ENCODE peak calls at places on chromosomes 6 and 20, in four cellular contexts. N is neuronal stem cell, E is IMR-90, C is H1. J is an unnamed sample.

GRCh38 chr20:59159091-59159821 is 4.4 kb upstream of the ZNF831 start:
- DNase-seq in N (no peak), E (no peak), C (peak; percentile 64), J (no peak)

GRCh38 chr6:56246941-56247653 is at the start of gene COL21A1:
- DNase-seq in N (peak; percentile 52), E (no peak), C (peak; percentile 87), J (peak; percentile 46)

GRCh38 chr6:130681028-130681427 is 146.2 kb upstream of the SMLR1 start:
- DNase-seq in N (no peak), E (peak; percentile 65), C (no peak), J (peak; percentile 87)

GRCh38 chr6:169933251-169933821 is 181.9 kb downstream of the ERMARD start:
- DNase-seq in N (no peak), E (no peak), C (no peak), J (no peak)

GRCh38 chr6:38218235-38218634 is 398.7 kb downstream of the ZFAND3 start:
- DNase-seq in N (no peak), E (no peak), C (no peak), J (no peak)

GRCh38 chr20:59938696-59939051 is 1.4 kb downstream of the PPP1R3D start:
- DNase-seq in N (no peak), E (peak; percentile 23), C (no peak), J (no peak)

GRCh38 chr6:61886608-61887259 is 399.3 kb downstream of the KHDRBS2 start:
- DNase-seq in N (no peak), E (no peak), C (no peak), J (peak; percentile 48)

GRCh38 chr6:14710421-14710820 is 535.4 kb upstream of the JARID2 start:
- DNase-seq in N (no peak), E (no peak), C (no peak), J (no peak)

GRCh38 chr6:56770011-56770520 is 127.4 kb upstream of the DST start:
- DNase-seq in N (no peak), E (peak; percentile 45), C (no peak), J (no peak)

GRCh38 chr20:49245921-49246740 is 26.9 kb downstream of the DDX27 start:
- DNase-seq in N (no peak), E (peak; percentile 55), C (no peak), J (peak; percentile 61)

GRCh38 chr6:112269165-112269564 is 14.8 kb upstream of the LAMA4 start:
- DNase-seq in N (no peak), E (peak; percentile 31), C (no peak), J (no peak)

GRCh38 chr6:86756623-86757246 is 180.6 kb upstream of the HTR1E start:
- DNase-seq in N (peak; percentile 26), E (no peak), C (no peak), J (no peak)

GRCh38 chr6:132919028-132919427 is 104.7 kb downstream of the RPS12 start:
- DNase-seq in N (no peak), E (peak; percentile 36), C (no peak), J (peak; percentile 64)

GRCh38 chr6:107665386-107665785 is 158.7 kb downstream of the SCML4 start:
- DNase-seq in N (no peak), E (peak; percentile 74), C (no peak), J (peak; percentile 48)

GRCh38 chr6:80143312-80143960 is 37.0 kb downstream of the BCKDHB start:
- DNase-seq in N (no peak), E (peak; percentile 85), C (no peak), J (peak; percentile 58)

GRCh38 chr20:6142348-6142993 is 19.6 kb upstream of the FERMT1 start:
- DNase-seq in N (peak; percentile 64), E (peak; percentile 65), C (peak; percentile 67), J (peak; percentile 53)

GRCh38 chr6:11366934-11367637 is 134.6 kb upstream of the NEDD9 start:
- DNase-seq in N (peak; percentile 23), E (no peak), C (no peak), J (no peak)

GRCh38 chr20:32031007-32031958 is 20.8 kb upstream of the HCK start:
- DNase-seq in N (peak; percentile 84), E (peak; percentile 73), C (peak; percentile 96), J (peak; percentile 87)
- H3K23ac ChIP-seq in N (peak overlapping the region; percentile 4), E (no peak overlapping the region), C (no peak overlapping the region), J (no peak overlapping the region)

DNA sequence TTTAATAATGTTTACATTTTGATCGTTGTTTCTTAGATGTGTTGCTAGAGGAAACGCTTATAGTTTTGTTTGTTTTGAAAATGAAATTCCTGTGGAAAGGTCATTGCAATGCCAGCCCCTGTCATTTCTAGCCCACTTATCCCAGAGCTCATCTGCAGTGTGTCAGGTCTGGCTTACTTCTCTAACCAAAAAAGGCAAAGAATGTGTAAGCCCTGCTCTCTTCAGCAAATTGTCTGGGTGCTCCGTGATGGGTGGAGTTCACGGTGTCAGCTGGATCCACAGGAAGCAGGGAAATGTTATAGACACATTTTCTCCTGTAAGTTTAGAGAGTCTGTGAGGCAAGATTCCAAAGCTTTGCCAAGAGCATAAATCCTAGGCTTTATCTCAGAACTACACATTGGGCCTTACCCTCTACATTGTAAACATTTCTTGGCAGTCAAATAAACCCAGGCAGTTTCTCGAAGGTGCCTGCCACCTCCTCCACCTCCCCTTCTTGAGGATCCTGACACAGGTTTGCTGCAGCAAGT is 50.9 kb downstream of the RPRD1B start:
- DNase-seq in N (no peak), E (peak; percentile 82), C (no peak), J (peak; percentile 90)
- H3K14ac ChIP-seq in N (no peak overlapping the region), E (peak overlapping the region; percentile 89), C (no peak overlapping the region), J (no peak overlapping the region)

GRCh38 chr6:16343593-16343992 is 105.2 kb downstream of the GMPR start:
- DNase-seq in N (no peak), E (no peak), C (no peak), J (no peak)
- H3K23ac ChIP-seq in N (no peak overlapping the region), E (no peak overlapping the region), C (no peak overlapping the region), J (no peak overlapping the region)

GRCh38 chr6:3751019-3751729 is at the start of gene PXDC1:
- DNase-seq in N (peak; percentile 31), E (no peak), C (peak; percentile 70), J (peak; percentile 26)
- H3K14ac ChIP-seq in N (peak within 1 kb of the TSS; percentile 86), E (peak within 1 kb of the TSS; percentile 84), C (no peak within 1 kb of the TSS), J (peak within 1 kb of the TSS; percentile 94)

DNA sequence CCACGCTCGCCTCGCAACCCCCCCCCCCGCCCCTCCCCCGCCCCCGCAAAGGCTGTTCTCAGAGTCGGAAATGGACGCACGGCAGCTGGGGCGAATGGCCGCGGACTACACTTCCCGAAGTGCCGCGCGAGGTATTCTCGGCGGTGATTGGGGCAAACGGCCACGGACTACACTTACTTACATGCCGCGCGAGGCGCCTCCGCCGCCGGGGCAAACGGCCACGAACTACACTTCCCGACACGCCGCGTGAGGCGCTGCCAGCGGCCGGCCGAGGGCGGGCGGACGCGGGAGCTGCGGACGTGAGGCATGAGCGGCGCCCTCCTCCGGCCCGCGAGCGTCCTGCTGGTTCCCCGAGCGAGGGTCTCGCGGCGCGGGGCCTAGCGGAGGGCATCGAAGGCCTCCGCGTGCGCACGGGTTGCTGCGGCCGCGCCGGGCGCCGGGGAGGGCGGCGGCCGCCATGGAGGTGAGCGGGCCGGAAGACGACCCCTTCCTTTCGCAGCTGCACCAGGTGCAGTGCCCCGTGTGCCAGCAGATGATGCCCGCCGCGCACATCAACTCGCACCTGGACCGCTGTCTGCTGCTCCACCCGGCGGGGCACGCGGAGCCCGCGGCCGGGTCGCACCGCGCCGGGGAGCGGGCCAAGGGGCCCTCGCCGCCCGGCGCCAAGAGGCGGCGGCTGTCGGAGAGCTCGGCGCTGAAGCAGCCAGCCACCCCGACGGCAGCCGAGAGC is at the start of gene WRNIP1:
- DNase-seq in N (peak; percentile 99), E (peak; percentile 99), C (peak; percentile 92), J (peak; percentile 99)
- H3K23ac ChIP-seq in N (peak within 1 kb of the TSS; percentile 100), E (peak within 1 kb of the TSS; percentile 95), C (no peak within 1 kb of the TSS), J (peak within 1 kb of the TSS; percentile 81)

DNA sequence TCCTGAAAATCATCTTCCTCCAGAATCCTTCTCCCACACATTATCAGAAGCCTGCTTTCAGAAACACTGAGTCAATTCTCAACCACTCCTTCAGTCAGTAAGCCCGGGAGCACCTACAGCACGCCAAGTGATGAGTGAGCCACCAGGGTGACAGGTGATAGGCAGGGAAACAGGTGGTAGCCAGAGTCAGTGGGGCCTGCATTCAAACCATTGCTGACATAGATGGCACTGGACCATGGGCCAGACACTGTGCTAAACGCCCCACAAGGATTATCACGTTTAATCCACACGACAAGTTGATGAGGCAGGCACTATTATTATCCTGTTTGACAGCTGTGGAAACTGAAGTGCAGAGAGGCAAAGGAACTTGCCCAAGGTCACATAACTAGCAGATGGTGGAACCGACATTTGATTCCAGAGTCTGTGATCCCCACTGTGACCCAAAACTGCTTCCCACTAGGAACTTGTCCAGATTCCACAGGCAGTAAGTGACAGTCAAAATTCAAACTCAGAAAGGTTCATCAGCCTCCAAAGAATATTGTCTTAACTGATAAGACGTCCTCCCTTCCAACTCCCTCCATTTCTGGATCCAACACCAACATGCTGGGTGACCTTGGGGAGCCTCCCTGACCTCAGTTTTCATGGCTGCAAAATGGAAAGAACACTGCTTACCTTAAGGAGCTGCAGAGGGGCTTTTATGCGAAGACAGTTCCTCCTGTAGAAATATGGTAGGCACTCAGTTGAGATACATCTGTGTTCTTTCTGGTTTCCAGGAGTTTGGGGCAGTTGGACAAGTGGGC is 23.9 kb upstream of the TOP1 start:
- DNase-seq in N (no peak), E (peak; percentile 44), C (no peak), J (peak; percentile 52)
- H3K14ac ChIP-seq in N (no peak overlapping the region), E (peak overlapping the region; percentile 55), C (no peak overlapping the region), J (peak overlapping the region; percentile 67)

GRCh38 chr6:119076966-119077642 is 1.4 kb downstream of the FAM184A start:
- DNase-seq in N (no peak), E (no peak), C (no peak), J (no peak)

GRCh38 chr6:119071576-119071975 is 6.9 kb downstream of the FAM184A start:
- DNase-seq in N (no peak), E (no peak), C (no peak), J (no peak)

GRCh38 chr6:119075200-119075981 is 3.1 kb downstream of the FAM184A start:
- DNase-seq in N (no peak), E (no peak), C (no peak), J (no peak)

GRCh38 chr6:119076173-119076965 is 2.1 kb downstream of the FAM184A start:
- DNase-seq in N (no peak), E (no peak), C (no peak), J (no peak)

GRCh38 chr6:119073307-119074051 is 5.0 kb downstream of the FAM184A start:
- DNase-seq in N (no peak), E (no peak), C (no peak), J (no peak)
- H3K23ac ChIP-seq in N (no peak overlapping the region), E (no peak overlapping the region), C (no peak overlapping the region), J (no peak overlapping the region)

GRCh38 chr6:88165877-88166492 is at the start of gene CNR1:
- DNase-seq in N (peak; percentile 60), E (no peak), C (peak; percentile 78), J (peak; percentile 14)
- H3K14ac ChIP-seq in N (peak within 1 kb of the TSS; percentile 77), E (no peak within 1 kb of the TSS), C (no peak within 1 kb of the TSS), J (no peak within 1 kb of the TSS)